ENCODE peak calls at places on chromosomes 3 and 15, in five cellular contexts. G, H, I, A and Y are unnamed samples.

GRCh38 chr3:169181666-169182065 is 481.8 kb downstream of the MECOM start:
- DNase-seq in G (no peak), H (no peak), I (no peak), A (no peak), Y (no peak)

GRCh38 chr15:44058126-44058525 is 136.9 kb downstream of the FRMD5 start:
- DNase-seq in G (no peak), H (no peak), I (no peak), A (no peak), Y (no peak)

GRCh38 chr15:99503411-99503810 is 62.4 kb upstream of the MEF2A start:
- DNase-seq in G (no peak), H (no peak), I (no peak), A (no peak), Y (no peak)

GRCh38 chr3:150146891-150147761 is 176.4 kb upstream of the PFN2 start:
- DNase-seq in G (no peak), H (peak), I (peak), A (no peak), Y (peak)

GRCh38 chr3:57163751-57164150 is 1.4 kb downstream of the IL17RD start:
- DNase-seq in G (no peak), H (no peak), I (no peak), A (no peak), Y (no peak)

GRCh38 chr3:186519021-186519658 is 25.0 kb downstream of the CRYGS start:
- DNase-seq in G (no peak), H (no peak), I (no peak), A (no peak), Y (no peak)

GRCh38 chr3:79765854-79766253 is 1.9 kb downstream of the ROBO1 start:
- DNase-seq in G (no peak), H (no peak), I (no peak), A (no peak), Y (no peak)

GRCh38 chr15:57215371-57215770 is 160.9 kb upstream of the CGNL1 start:
- DNase-seq in G (no peak), H (no peak), I (no peak), A (no peak), Y (no peak)

GRCh38 chr3:98359993-98360675 is 6.5 kb downstream of the OR5K4 start:
- DNase-seq in G (no peak), H (no peak), I (peak), A (no peak), Y (no peak)

GRCh38 chr3:139534992-139535879 is 4.3 kb downstream of the RBP1 start:
- DNase-seq in G (peak), H (no peak), I (peak), A (peak), Y (peak)

GRCh38 chr15:68504721-68505090 is 72.7 kb upstream of the ITGA11 start:
- DNase-seq in G (no peak), H (no peak), I (no peak), A (no peak), Y (no peak)

GRCh38 chr3:5071061-5071460 is 51.0 kb upstream of the ARL8B start:
- DNase-seq in G (no peak), H (peak), I (peak), A (no peak), Y (peak)

GRCh38 chr3:190886945-190887344 is 24.5 kb upstream of the GMNC start:
- DNase-seq in G (no peak), H (no peak), I (peak), A (no peak), Y (peak)

GRCh38 chr3:38186781-38187180 is 21.4 kb downstream of the OXSR1 start:
- DNase-seq in G (no peak), H (no peak), I (no peak), A (no peak), Y (no peak)

GRCh38 chr3:132535575-132536441 is 61.3 kb upstream of the ACKR4 start:
- DNase-seq in G (peak), H (peak), I (peak), A (peak), Y (peak)

GRCh38 chr3:161197855-161198836 is 23.0 kb upstream of the NMD3 start:
- DNase-seq in G (no peak), H (no peak), I (no peak), A (no peak), Y (no peak)

GRCh38 chr3:127670229-127670559 is 2.6 kb upstream of the ABTB1 start:
- DNase-seq in G (no peak), H (no peak), I (no peak), A (no peak), Y (no peak)

GRCh38 chr3:16927485-16927884 is 42.7 kb downstream of the PLCL2 start:
- DNase-seq in G (no peak), H (no peak), I (no peak), A (no peak), Y (no peak)

GRCh38 chr3:47414666-47415587 is 34.1 kb downstream of the PTPN23 start:
- DNase-seq in G (no peak), H (no peak), I (no peak), A (no peak), Y (no peak)

GRCh38 chr3:32885283-32885935 is 66.0 kb upstream of the CCR4 start:
- DNase-seq in G (no peak), H (no peak), I (no peak), A (no peak), Y (no peak)

GRCh38 chr3:147775816-147776530 is 366.8 kb downstream of the ZIC1 start:
- DNase-seq in G (no peak), H (no peak), I (no peak), A (no peak), Y (peak)

GRCh38 chr3:56926513-56927282 is 124.9 kb upstream of the ARHGEF3 start:
- DNase-seq in G (no peak), H (no peak), I (peak), A (no peak), Y (peak)

GRCh38 chr15:78914027-78914764 is 30.6 kb downstream of the CTSH start:
- DNase-seq in G (no peak), H (no peak), I (peak), A (no peak), Y (no peak)

GRCh38 chr15:70826634-70827033 is 27.3 kb downstream of the LARP6 start:
- DNase-seq in G (no peak), H (peak), I (peak), A (peak), Y (peak)

GRCh38 chr3:187024561-187025226 is 94.4 kb downstream of the ST6GAL1 start:
- DNase-seq in G (no peak), H (no peak), I (no peak), A (no peak), Y (no peak)